ENCODE peak calls at places on chromosomes 13 and 19, in five cellular contexts. M is HFF-Myc; D is activated naive CD4-positive, alpha-beta T cell treated with anti-CD3 and anti-CD28 coated beads for 36 hours; C is nucleus accumbens; R is NAMALWA. G is an unnamed sample.
A peak's percentile ranks its signal among the peaks of the same experiment; 100 is the strongest.

GRCh38 chr19:31054430-31054829 is 294.8 kb downstream of the TSHZ3 start:
- DNase-seq in M (peak; percentile 14), D (peak; percentile 62), R (peak; percentile 54), C (no peak), G (no peak)

GRCh38 chr19:1262687-1263123 is 6.4 kb upstream of the CIRBP start:
- DNase-seq in C (no peak), M (no peak), R (no peak), D (no peak), G (no peak)

GRCh38 chr19:34308381-34309367 is 54.3 kb downstream of the GARRE1 start:
- DNase-seq in R (peak; percentile 56), D (peak; percentile 61), C (no peak), M (no peak), G (no peak)

GRCh38 chr13:90974249-90974954 is 373.1 kb upstream of the MIR17HG start:
- DNase-seq in M (no peak), R (no peak), C (no peak), D (no peak), G (no peak)

GRCh38 chr13:47474845-47475244 is 526.2 kb downstream of the SUCLA2 start:
- DNase-seq in M (no peak), R (no peak), D (no peak), C (no peak), G (no peak)

GRCh38 chr19:16368385-16369305 is 44.0 kb downstream of the KLF2 start:
- DNase-seq in C (no peak), R (no peak), M (no peak), D (peak; percentile 40), G (peak; percentile 34)

GRCh38 chr13:27573265-27573664 is 47.1 kb downstream of the LNX2 start:
- DNase-seq in D (no peak), M (no peak), C (no peak), R (no peak), G (no peak)

GRCh38 chr13:109517516-109517915 is 268.9 kb downstream of the IRS2 start:
- DNase-seq in C (no peak), D (no peak), R (no peak), M (no peak), G (no peak)

GRCh38 chr13:72886272-72887062 is 104.5 kb downstream of the PIBF1 start:
- DNase-seq in M (no peak), R (no peak), C (no peak), D (no peak), G (no peak)

GRCh38 chr13:41456768-41457588 is at the start of gene RGCC:
- DNase-seq in M (no peak), D (peak; percentile 94), C (peak; percentile 71), R (peak; percentile 70), G (peak; percentile 80)

GRCh38 chr19:13339869-13340268 is 166.4 kb downstream of the CACNA1A start:
- DNase-seq in D (no peak), M (no peak), R (no peak), C (no peak), G (peak; percentile 3)

GRCh38 chr13:41651413-41652068 is 194.2 kb downstream of the RGCC start:
- DNase-seq in C (no peak), M (no peak), D (no peak), R (no peak), G (no peak)

GRCh38 chr13:109684836-109685602 is 101.4 kb downstream of the IRS2 start:
- DNase-seq in D (no peak), M (no peak), C (no peak), R (no peak), G (no peak)

GRCh38 chr19:41792513-41793413 is 3.6 kb upstream of the CEACAM3 start:
- DNase-seq in M (no peak), R (peak; percentile 77), C (no peak), D (peak; percentile 69), G (no peak)

GRCh38 chr13:79398915-79399314 is 7.1 kb downstream of the RBM26 start:
- DNase-seq in R (no peak), M (no peak), C (no peak), D (peak; percentile 44), G (no peak)

GRCh38 chr13:79796116-79796515 is 315.2 kb downstream of the NDFIP2 start:
- DNase-seq in D (no peak), R (no peak), M (no peak), C (no peak), G (no peak)